ENCODE peak calls at places on chromosome 20, in five cellular contexts. J is HepG2, E is K562, T is A549, S is upper lobe of left lung. F is an unnamed sample.
A peak's percentile ranks its signal among the peaks of the same experiment; 100 is the strongest.

GRCh38 chr20:56249244-56249955 is 868 bp downstream of the MC3R start:
- ATAC-seq in E (peak; percentile 94), J (peak; percentile 81), T (peak; percentile 83), S (peak; percentile 40), F (no peak)

GRCh38 chr20:18750735-18751134 is 62.8 kb upstream of the SCP2D1 start:
- ATAC-seq in E (no peak), S (no peak), T (no peak), J (peak; percentile 69), F (no peak)

GRCh38 chr20:11156922-11157321 is 483.1 kb upstream of the JAG1 start:
- ATAC-seq in S (no peak), E (no peak), T (no peak), J (no peak), F (no peak)

GRCh38 chr20:23230766-23231385 is 119.7 kb upstream of the NXT1 start:
- ATAC-seq in T (no peak), J (no peak), E (no peak), S (no peak), F (no peak)

GRCh38 chr20:51696304-51697118 is 71.7 kb downstream of the ATP9A start:
- ATAC-seq in T (no peak), S (no peak), J (no peak), E (no peak), F (no peak)

GRCh38 chr20:57335392-57335791 is 5.8 kb downstream of the SPO11 start:
- ATAC-seq in E (peak; percentile 62), S (no peak), T (peak; percentile 54), J (no peak), F (no peak)

GRCh38 chr20:44771172-44771535 is 25.5 kb downstream of the KCNK15 start:
- ATAC-seq in E (no peak), J (no peak), S (no peak), T (no peak), F (no peak)

GRCh38 chr20:49631074-49631716 is 63.3 kb upstream of the PTGIS start:
- ATAC-seq in J (peak; percentile 78), S (peak; percentile 43), E (peak; percentile 35), T (peak; percentile 58), F (peak; percentile 43)

GRCh38 chr20:56934888-56935287 is 305.8 kb downstream of the TFAP2C start:
- ATAC-seq in E (no peak), S (no peak), T (no peak), J (no peak), F (no peak)

GRCh38 chr20:49851234-49851755 is 38.7 kb downstream of the SLC9A8 start:
- ATAC-seq in S (no peak), E (no peak), T (no peak), J (no peak), F (no peak)

GRCh38 chr20:4740774-4741431 is 19.2 kb downstream of the PRND start:
- ATAC-seq in E (peak; percentile 67), J (peak; percentile 92), T (peak; percentile 86), S (peak; percentile 72), F (no peak)

GRCh38 chr20:57866250-57867106 is 156.7 kb upstream of the PMEPA1 start:
- ATAC-seq in E (no peak), S (peak; percentile 56), T (peak; percentile 33), J (no peak), F (no peak)

GRCh38 chr20:57996936-57997629 is 231.4 kb downstream of the ANKRD60 start:
- ATAC-seq in S (no peak), T (peak; percentile 34), J (no peak), E (no peak), F (no peak)

GRCh38 chr20:49529470-49529869 is 38.5 kb downstream of the PTGIS start:
- ATAC-seq in E (no peak), T (no peak), J (no peak), S (no peak), F (no peak)

GRCh38 chr20:4135385-4136077 is 120.2 kb upstream of the RNF24 start:
- ATAC-seq in T (peak; percentile 90), S (peak; percentile 72), J (peak; percentile 91), E (peak; percentile 20), F (peak; percentile 36)

GRCh38 chr20:23584434-23585199 is 16.3 kb upstream of the CST9L start:
- ATAC-seq in T (no peak), S (no peak), E (no peak), J (no peak), F (no peak)

GRCh38 chr20:45470939-45471338 is 1.4 kb downstream of the WFDC2 start:
- ATAC-seq in J (peak; percentile 6), T (peak; percentile 19), S (no peak), E (peak; percentile 37), F (no peak)

GRCh38 chr20:63810730-63811490 is 20.2 kb downstream of the ZBTB46 start:
- ATAC-seq in E (no peak), S (no peak), T (no peak), J (no peak), F (no peak)

GRCh38 chr20:1381753-1382591 is 10.9 kb downstream of the FKBP1A start:
- ATAC-seq in J (no peak), T (no peak), E (peak; percentile 27), S (no peak), F (peak; percentile 60)

GRCh38 chr20:3041818-3042504 is 1.5 kb upstream of the GNRH2 start:
- ATAC-seq in S (no peak), T (no peak), J (no peak), E (no peak), F (no peak)

GRCh38 chr20:3045042-3045815 is 623 bp upstream of the MRPS26 start:
- ATAC-seq in S (peak; percentile 90), J (peak; percentile 77), E (peak; percentile 86), T (peak; percentile 85), F (peak; percentile 85)

GRCh38 chr20:3044336-3044965 is 1.0 kb downstream of the GNRH2 start:
- ATAC-seq in S (no peak), T (no peak), E (no peak), J (no peak), F (no peak)

GRCh38 chr20:3042621-3043020 is 801 bp upstream of the GNRH2 start:
- ATAC-seq in S (no peak), J (no peak), E (no peak), T (no peak), F (peak; percentile 17)

GRCh38 chr20:3043381-3043780 is at the start of gene GNRH2:
- ATAC-seq in E (no peak), J (no peak), T (no peak), S (no peak), F (no peak)
- H3K4me3 ChIP-seq in E (no peak within 1 kb of the TSS), J (no peak within 1 kb of the TSS), T (no peak within 1 kb of the TSS), S (no peak within 1 kb of the TSS), F (no peak within 1 kb of the TSS)

DNA sequence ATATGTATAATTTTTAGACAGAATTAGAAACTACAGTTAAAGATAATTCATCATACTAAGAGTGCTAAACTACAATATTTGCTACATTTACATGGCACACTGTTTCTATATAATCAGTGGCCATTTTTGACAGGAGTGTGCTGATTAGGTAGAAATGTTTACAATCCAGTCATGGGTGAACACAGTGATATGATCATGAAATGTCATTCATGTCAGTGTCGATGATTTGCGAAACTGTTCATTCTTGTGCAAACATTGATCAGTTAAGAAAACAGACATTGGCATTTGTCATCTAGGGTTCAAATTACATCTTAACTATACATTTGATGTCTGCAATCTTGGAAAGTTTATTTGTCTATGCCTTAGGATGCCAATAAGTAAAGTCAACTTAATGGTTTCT is 474.9 kb downstream of the DOK5 start:
- ATAC-seq in J (no peak), E (no peak), T (no peak), S (no peak), F (no peak)
- TF ChIP-seq EP300 in J (no peak), E (no peak), T (no peak), S (no peak), F (no peak)

DNA sequence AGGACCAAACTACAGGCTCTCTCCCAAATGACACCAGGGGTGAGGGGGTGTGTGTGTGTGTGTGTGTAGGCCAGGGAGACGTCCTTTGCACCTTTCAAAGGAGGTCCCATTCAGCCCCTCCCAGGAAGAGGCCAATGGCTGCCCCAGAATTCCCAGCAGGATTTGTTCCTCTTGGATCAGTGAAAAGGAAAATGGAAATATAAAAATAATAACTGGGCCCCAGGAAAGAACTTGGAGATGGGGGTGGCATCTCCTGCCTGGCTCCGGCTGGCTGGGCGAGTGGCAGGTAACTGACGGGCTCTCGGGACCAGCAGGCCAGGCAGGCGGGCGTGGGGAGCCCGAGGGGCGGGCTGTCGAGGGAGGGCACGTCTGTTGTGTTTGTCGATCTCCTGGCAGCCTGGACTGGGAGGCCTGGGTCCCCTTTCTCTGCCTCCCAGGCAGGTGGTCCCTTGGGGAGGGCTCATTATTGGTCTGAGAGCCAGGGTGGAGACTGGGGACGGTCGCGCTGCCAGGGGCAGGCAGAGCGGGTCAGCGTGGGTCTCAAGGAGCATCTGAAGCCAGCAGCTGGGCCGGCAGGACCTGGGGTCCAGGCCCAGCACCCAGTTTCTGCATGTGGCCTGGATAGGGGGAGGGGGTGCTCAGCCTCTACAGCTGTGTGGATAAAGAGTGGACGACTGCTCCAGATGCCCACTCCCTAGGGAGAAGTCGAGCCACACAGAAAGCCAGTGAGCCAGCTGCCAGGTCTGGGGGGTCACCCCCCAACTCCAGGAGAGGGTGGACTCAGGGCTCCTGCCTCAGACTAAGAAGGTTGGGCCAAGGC is 3.1 kb downstream of the NOL4L start:
- ATAC-seq in S (no peak), J (peak; percentile 20), T (no peak), E (no peak), F (no peak)
- H3K4me3 ChIP-seq in S (no peak overlapping the region), J (peak overlapping the region; percentile 70), T (no peak overlapping the region), E (peak overlapping the region; percentile 87), F (no peak overlapping the region)

GRCh38 chr20:31713312-31714049 is 9.2 kb downstream of the BCL2L1 start:
- ATAC-seq in T (peak; percentile 78), S (peak; percentile 86), J (peak; percentile 33), E (no peak), F (peak; percentile 80)

GRCh38 chr20:31710423-31711250 is 12.0 kb downstream of the BCL2L1 start:
- ATAC-seq in T (no peak), E (no peak), S (no peak), J (no peak), F (no peak)

GRCh38 chr20:31712112-31712553 is 10.5 kb downstream of the BCL2L1 start:
- ATAC-seq in T (no peak), S (peak; percentile 20), J (peak; percentile 3), E (peak; percentile 65), F (peak; percentile 29)

GRCh38 chr20:31711416-31712111 is 11.1 kb downstream of the BCL2L1 start:
- ATAC-seq in E (no peak), T (no peak), S (no peak), J (peak; percentile 27), F (no peak)

DNA sequence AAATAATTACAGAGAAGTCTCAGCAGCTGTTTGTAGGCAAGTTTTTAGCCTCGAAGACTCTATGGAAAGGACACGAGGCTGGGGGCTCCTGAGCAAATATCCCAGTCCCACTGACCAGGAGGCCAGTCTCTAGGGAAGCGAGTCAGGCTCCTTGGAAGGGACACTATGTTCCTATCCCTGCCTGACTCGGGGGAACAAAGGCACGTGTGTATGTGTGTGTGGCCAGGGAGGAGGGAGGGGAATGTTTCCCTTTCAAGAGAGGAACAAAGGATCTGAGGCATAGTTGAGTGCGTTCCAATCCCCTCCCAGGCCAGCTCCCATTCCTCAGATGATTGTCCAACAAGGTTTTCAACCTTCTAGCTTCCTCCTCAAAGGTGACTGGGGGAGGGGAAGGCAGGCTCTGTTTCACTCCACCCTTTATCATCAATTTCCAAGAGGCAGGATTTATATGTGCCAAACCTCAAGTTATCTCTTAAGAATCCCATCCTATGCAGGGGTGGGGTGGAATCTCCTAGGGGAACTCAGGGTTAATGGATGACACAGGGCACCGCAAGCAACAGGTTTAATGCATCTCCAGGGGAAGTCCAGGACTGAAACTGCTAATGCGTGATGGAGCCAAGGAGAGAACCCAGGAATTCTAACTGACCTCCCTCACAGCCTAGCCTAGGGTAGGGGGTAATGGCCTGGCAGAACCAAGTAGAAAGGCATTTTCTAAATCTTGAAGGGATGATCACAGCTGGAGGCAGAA is 9.9 kb downstream of the BCL2L1 start:
- ATAC-seq in E (no peak), J (peak; percentile 61), S (peak; percentile 85), T (peak; percentile 77), F (peak; percentile 94)
- TF ChIP-seq EP300 in E (no peak), J (peak; percentile 92), S (peak; percentile 97), T (peak; percentile 96), F (peak; percentile 70)